ENCODE peak calls at places on chromosomes 2 and 18, in seven cellular contexts. One of them, this sample, is unnamed.

GRCh38 chr2:95530734-95531133 is 46.2 kb upstream of the TRIM43B start:
- DNase-seq in A549: no peak
- DNase-seq in HepG2: no peak
- DNase-seq in HCT116: no peak
- DNase-seq in GM12878: peak
- DNase-seq in H1: no peak
- DNase-seq in K562: no peak
- DNase-seq in this sample: peak

GRCh38 chr2:131148426-131148825 is 43.3 kb downstream of the PLEKHB2 start:
- DNase-seq in A549: no peak
- DNase-seq in HepG2: no peak
- DNase-seq in HCT116: no peak
- DNase-seq in GM12878: no peak
- DNase-seq in H1: no peak
- DNase-seq in K562: no peak
- DNase-seq in this sample: no peak

GRCh38 chr18:22494771-22495170 is 77.1 kb upstream of the CTAGE1 start:
- DNase-seq in A549: no peak
- DNase-seq in HepG2: no peak
- DNase-seq in HCT116: no peak
- DNase-seq in GM12878: no peak
- DNase-seq in H1: no peak
- DNase-seq in K562: no peak
- DNase-seq in this sample: peak

GRCh38 chr18:55510809-55511208 is 77.2 kb downstream of the TCF4 start:
- DNase-seq in A549: no peak
- DNase-seq in HepG2: no peak
- DNase-seq in HCT116: no peak
- DNase-seq in GM12878: no peak
- DNase-seq in H1: no peak
- DNase-seq in K562: no peak
- DNase-seq in this sample: peak

GRCh38 chr2:42792583-42793313 is at the start of gene HAAO:
- DNase-seq in A549: no peak
- DNase-seq in HepG2: peak
- DNase-seq in HCT116: no peak
- DNase-seq in GM12878: no peak
- DNase-seq in H1: no peak
- DNase-seq in K562: no peak
- DNase-seq in this sample: no peak

GRCh38 chr2:201130524-201131186 is 14.7 kb downstream of the CFLAR start:
- DNase-seq in A549: no peak
- DNase-seq in HepG2: no peak
- DNase-seq in HCT116: no peak
- DNase-seq in GM12878: no peak
- DNase-seq in H1: no peak
- DNase-seq in K562: no peak
- DNase-seq in this sample: peak

GRCh38 chr2:233471291-233472035 is 95.1 kb downstream of the USP40 start:
- DNase-seq in A549: no peak
- DNase-seq in HepG2: no peak
- DNase-seq in HCT116: no peak
- DNase-seq in GM12878: no peak
- DNase-seq in H1: no peak
- DNase-seq in K562: no peak
- DNase-seq in this sample: no peak

GRCh38 chr2:86223682-86224560 is 24.7 kb downstream of the MRPL35 start:
- DNase-seq in A549: no peak
- DNase-seq in HepG2: no peak
- DNase-seq in HCT116: no peak
- DNase-seq in GM12878: no peak
- DNase-seq in H1: no peak
- DNase-seq in K562: no peak
- DNase-seq in this sample: peak

GRCh38 chr2:69545477-69545932 is 98.0 kb downstream of the AAK1 start:
- DNase-seq in A549: no peak
- DNase-seq in HepG2: no peak
- DNase-seq in HCT116: no peak
- DNase-seq in GM12878: peak
- DNase-seq in H1: no peak
- DNase-seq in K562: no peak
- DNase-seq in this sample: no peak

GRCh38 chr2:14306268-14306950 is 326.1 kb upstream of the LRATD1 start:
- DNase-seq in A549: no peak
- DNase-seq in HepG2: no peak
- DNase-seq in HCT116: no peak
- DNase-seq in GM12878: peak
- DNase-seq in H1: no peak
- DNase-seq in K562: no peak
- DNase-seq in this sample: no peak

GRCh38 chr2:218997730-218998129 is 4.5 kb upstream of the CRYBA2 start:
- DNase-seq in A549: no peak
- DNase-seq in HepG2: no peak
- DNase-seq in HCT116: no peak
- DNase-seq in GM12878: no peak
- DNase-seq in H1: no peak
- DNase-seq in K562: peak
- DNase-seq in this sample: no peak

GRCh38 chr2:108446703-108447102 is 2.3 kb upstream of the GCC2 start:
- DNase-seq in A549: no peak
- DNase-seq in HepG2: no peak
- DNase-seq in HCT116: no peak
- DNase-seq in GM12878: no peak
- DNase-seq in H1: no peak
- DNase-seq in K562: no peak
- DNase-seq in this sample: no peak
- TF ChIP-seq CEBPB in A549: no peak
- TF ChIP-seq CEBPB in HepG2: no peak
- TF ChIP-seq CEBPB in HCT116: no peak
- TF ChIP-seq CEBPB in GM12878: no peak
- TF ChIP-seq CEBPB in H1: no peak
- TF ChIP-seq CEBPB in K562: no peak
- TF ChIP-seq CEBPB in this sample: no peak

DNA sequence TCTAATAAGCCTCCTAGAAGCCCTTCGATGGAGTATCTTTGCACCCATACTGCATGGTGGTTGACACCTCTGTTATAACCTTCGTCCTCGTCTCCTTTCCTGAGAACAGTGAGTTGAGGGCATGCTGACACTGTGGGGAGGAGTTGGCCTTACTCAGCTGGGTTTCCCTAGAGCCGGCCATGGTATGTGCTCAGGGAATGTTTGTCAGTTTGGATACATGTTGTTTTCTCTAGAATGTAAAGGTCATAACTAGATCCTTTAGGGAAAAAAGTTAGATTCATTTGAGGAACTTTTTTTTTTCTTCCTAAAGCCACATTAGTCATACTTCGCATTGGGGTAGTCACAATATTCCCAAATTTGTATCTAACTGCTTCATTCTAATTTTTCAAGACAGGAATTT is 106.0 kb upstream of the FOSL2 start:
- DNase-seq in A549: no peak
- DNase-seq in HepG2: no peak
- DNase-seq in HCT116: no peak
- DNase-seq in GM12878: no peak
- DNase-seq in H1: no peak
- DNase-seq in K562: no peak
- DNase-seq in this sample: peak
- TF ChIP-seq CEBPB in A549: no peak
- TF ChIP-seq CEBPB in HepG2: no peak
- TF ChIP-seq CEBPB in HCT116: no peak
- TF ChIP-seq CEBPB in GM12878: no peak
- TF ChIP-seq CEBPB in H1: no peak
- TF ChIP-seq CEBPB in K562: no peak
- TF ChIP-seq CEBPB in this sample: no peak

GRCh38 chr2:112706170-112706664 is 14.6 kb upstream of the NT5DC4 start:
- DNase-seq in A549: no peak
- DNase-seq in HepG2: no peak
- DNase-seq in HCT116: no peak
- DNase-seq in GM12878: peak
- DNase-seq in H1: no peak
- DNase-seq in K562: peak
- DNase-seq in this sample: peak
- TF ChIP-seq CEBPB in A549: no peak
- TF ChIP-seq CEBPB in HepG2: no peak
- TF ChIP-seq CEBPB in HCT116: no peak
- TF ChIP-seq CEBPB in GM12878: no peak
- TF ChIP-seq CEBPB in H1: no peak
- TF ChIP-seq CEBPB in K562: peak
- TF ChIP-seq CEBPB in this sample: no peak

GRCh38 chr2:127453013-127453391 is 34.8 kb downstream of the PROC start:
- DNase-seq in A549: no peak
- DNase-seq in HepG2: no peak
- DNase-seq in HCT116: no peak
- DNase-seq in GM12878: no peak
- DNase-seq in H1: no peak
- DNase-seq in K562: no peak
- DNase-seq in this sample: no peak

GRCh38 chr2:127453392-127454171 is 35.4 kb downstream of the PROC start:
- DNase-seq in A549: no peak
- DNase-seq in HepG2: peak
- DNase-seq in HCT116: no peak
- DNase-seq in GM12878: no peak
- DNase-seq in H1: no peak
- DNase-seq in K562: peak
- DNase-seq in this sample: no peak

GRCh38 chr2:127455566-127456493 is 37.6 kb downstream of the PROC start:
- DNase-seq in A549: no peak
- DNase-seq in HepG2: peak
- DNase-seq in HCT116: no peak
- DNase-seq in GM12878: no peak
- DNase-seq in H1: no peak
- DNase-seq in K562: no peak
- DNase-seq in this sample: no peak

GRCh38 chr2:127456960-127457359 is 38.7 kb downstream of the PROC start:
- DNase-seq in A549: no peak
- DNase-seq in HepG2: no peak
- DNase-seq in HCT116: no peak
- DNase-seq in GM12878: no peak
- DNase-seq in H1: no peak
- DNase-seq in K562: no peak
- DNase-seq in this sample: no peak

GRCh38 chr2:127454595-127455565 is 36.7 kb downstream of the PROC start:
- DNase-seq in A549: peak
- DNase-seq in HepG2: peak
- DNase-seq in HCT116: no peak
- DNase-seq in GM12878: no peak
- DNase-seq in H1: no peak
- DNase-seq in K562: no peak
- DNase-seq in this sample: no peak
- TF ChIP-seq CEBPB in A549: no peak
- TF ChIP-seq CEBPB in HepG2: peak
- TF ChIP-seq CEBPB in HCT116: no peak
- TF ChIP-seq CEBPB in GM12878: no peak
- TF ChIP-seq CEBPB in H1: no peak
- TF ChIP-seq CEBPB in K562: no peak
- TF ChIP-seq CEBPB in this sample: no peak

GRCh38 chr18:48594725-48595124 is 55.9 kb downstream of the CTIF start:
- DNase-seq in A549: no peak
- DNase-seq in HepG2: no peak
- DNase-seq in HCT116: no peak
- DNase-seq in GM12878: no peak
- DNase-seq in H1: no peak
- DNase-seq in K562: no peak
- DNase-seq in this sample: no peak

GRCh38 chr18:48592540-48592939 is 53.7 kb downstream of the CTIF start:
- DNase-seq in A549: no peak
- DNase-seq in HepG2: no peak
- DNase-seq in HCT116: no peak
- DNase-seq in GM12878: no peak
- DNase-seq in H1: no peak
- DNase-seq in K562: peak
- DNase-seq in this sample: no peak

GRCh38 chr18:48597110-48597509 is 58.3 kb downstream of the CTIF start:
- DNase-seq in A549: no peak
- DNase-seq in HepG2: no peak
- DNase-seq in HCT116: no peak
- DNase-seq in GM12878: no peak
- DNase-seq in H1: no peak
- DNase-seq in K562: no peak
- DNase-seq in this sample: no peak

GRCh38 chr18:48597671-48598070 is 58.8 kb downstream of the CTIF start:
- DNase-seq in A549: no peak
- DNase-seq in HepG2: no peak
- DNase-seq in HCT116: no peak
- DNase-seq in GM12878: no peak
- DNase-seq in H1: no peak
- DNase-seq in K562: no peak
- DNase-seq in this sample: no peak

GRCh38 chr18:48595703-48596218 is 56.9 kb downstream of the CTIF start:
- DNase-seq in A549: no peak
- DNase-seq in HepG2: no peak
- DNase-seq in HCT116: no peak
- DNase-seq in GM12878: no peak
- DNase-seq in H1: no peak
- DNase-seq in K562: no peak
- DNase-seq in this sample: no peak
- TF ChIP-seq CEBPB in A549: no peak
- TF ChIP-seq CEBPB in HepG2: no peak
- TF ChIP-seq CEBPB in HCT116: no peak
- TF ChIP-seq CEBPB in GM12878: no peak
- TF ChIP-seq CEBPB in H1: no peak
- TF ChIP-seq CEBPB in K562: no peak
- TF ChIP-seq CEBPB in this sample: no peak

DNA sequence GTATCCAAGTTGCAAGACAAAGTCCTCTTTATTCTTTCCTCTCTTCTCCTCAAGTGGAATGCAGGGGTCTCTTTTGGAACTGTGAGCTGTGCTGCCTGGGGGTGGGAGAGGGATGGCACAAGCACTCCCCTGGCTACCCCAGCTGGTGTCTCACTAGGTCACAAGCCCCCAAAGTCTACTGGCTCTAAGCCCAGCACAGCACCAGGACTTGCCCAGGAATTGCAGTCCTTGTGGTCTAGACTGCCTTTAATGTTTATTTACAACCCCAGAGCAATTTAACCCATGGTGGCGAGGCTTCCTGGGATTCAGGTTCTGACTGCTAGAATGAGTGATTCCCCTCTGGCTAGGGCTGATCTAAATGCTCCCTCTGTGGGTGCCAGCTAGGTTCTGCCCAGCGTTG is 199.0 kb upstream of the STK17B start:
- DNase-seq in A549: no peak
- DNase-seq in HepG2: no peak
- DNase-seq in HCT116: no peak
- DNase-seq in GM12878: no peak
- DNase-seq in H1: no peak
- DNase-seq in K562: no peak
- DNase-seq in this sample: no peak
- TF ChIP-seq CEBPB in A549: no peak
- TF ChIP-seq CEBPB in HepG2: no peak
- TF ChIP-seq CEBPB in HCT116: no peak
- TF ChIP-seq CEBPB in GM12878: no peak
- TF ChIP-seq CEBPB in H1: no peak
- TF ChIP-seq CEBPB in K562: no peak
- TF ChIP-seq CEBPB in this sample: no peak